ENCODE peak calls at places on chromosomes 1 and 21, in four cellular contexts. V, I, U and X are unnamed samples.

GRCh38 chr1:64231153-64231552 is 27.7 kb downstream of the UBE2U start:
- DNase-seq in U (no peak), I (no peak), V (no peak), X (no peak)

GRCh38 chr1:59007820-59008598 is 224.2 kb upstream of the JUN start:
- DNase-seq in U (no peak), V (no peak), I (no peak), X (no peak)

GRCh38 chr1:38577385-38577784 is 282.2 kb downstream of the RRAGC start:
- DNase-seq in I (no peak), U (no peak), V (no peak), X (peak)

GRCh38 chr1:172496678-172497077 is 36.3 kb upstream of the SUCO start:
- DNase-seq in V (peak), I (no peak), U (no peak), X (no peak)

GRCh38 chr1:39478536-39478935 is 12.9 kb upstream of the BMP8A start:
- DNase-seq in I (no peak), V (no peak), U (no peak), X (no peak)

GRCh38 chr1:234229676-234230075 is 143.6 kb upstream of the COA6 start:
- DNase-seq in I (no peak), U (no peak), V (no peak), X (no peak)

GRCh38 chr1:162829268-162829667 is 31.7 kb downstream of the CCDC190 start:
- DNase-seq in U (no peak), I (no peak), V (no peak), X (no peak)

GRCh38 chr21:28704746-28705145 is 287.9 kb downstream of the LTN1 start:
- DNase-seq in V (no peak), I (no peak), U (no peak), X (no peak)

GRCh38 chr1:151158751-151159251 is 2.4 kb downstream of the TNFAIP8L2 start:
- DNase-seq in I (no peak), V (no peak), U (no peak), X (no peak)

GRCh38 chr1:43427524-43427923 is 26.2 kb downstream of the HYI start:
- DNase-seq in V (no peak), I (no peak), U (peak), X (peak)

GRCh38 chr1:155177192-155177917 is 3.7 kb downstream of the TRIM46 start:
- DNase-seq in V (peak), I (no peak), U (peak), X (peak)

GRCh38 chr21:22356663-22357062 is 1358.5 kb downstream of the NCAM2 start:
- DNase-seq in I (no peak), U (no peak), V (no peak), X (no peak)

GRCh38 chr1:152034654-152035405 is 2.0 kb downstream of the S100A11 start:
- DNase-seq in U (peak), I (peak), V (peak), X (no peak)

GRCh38 chr21:15964181-15964855 is 234.5 kb downstream of the USP25 start:
- DNase-seq in U (no peak), I (no peak), V (no peak), X (no peak)

GRCh38 chr1:227805606-227806197 is 9.8 kb upstream of the PRSS38 start:
- DNase-seq in U (no peak), I (no peak), V (no peak), X (no peak)

GRCh38 chr1:211653907-211654553 is 21.4 kb downstream of the NEK2 start:
- DNase-seq in U (no peak), V (no peak), I (no peak), X (no peak)

GRCh38 chr1:211469938-211470529 is 21.9 kb downstream of the RD3 start:
- DNase-seq in I (peak), V (peak), U (peak), X (peak)

GRCh38 chr1:235939488-235939775 is 72.7 kb upstream of the LYST start:
- DNase-seq in V (no peak), I (no peak), U (no peak), X (no peak)

GRCh38 chr1:180468311-180468710 is 34.1 kb downstream of the ACBD6 start:
- DNase-seq in U (no peak), I (no peak), V (no peak), X (no peak)

GRCh38 chr1:41762251-41762650 is 156.5 kb downstream of the HIVEP3 start:
- DNase-seq in V (no peak), U (no peak), I (no peak), X (no peak)

GRCh38 chr1:157217486-157217885 is 79.3 kb upstream of the ETV3 start:
- DNase-seq in V (no peak), U (no peak), I (no peak), X (no peak)

GRCh38 chr1:204314209-204314892 is 45.4 kb downstream of the PLEKHA6 start:
- DNase-seq in V (no peak), U (no peak), I (peak), X (no peak)

GRCh38 chr21:45471229-45472052 is 66.5 kb downstream of the COL18A1 start:
- DNase-seq in U (no peak), V (no peak), I (no peak), X (peak)

GRCh38 chr1:24828183-24828886 is 83.1 kb downstream of the CLIC4 start:
- DNase-seq in I (no peak), U (no peak), V (peak), X (no peak)

GRCh38 chr1:85465099-85465790 is at the start of gene DDAH1:
- DNase-seq in I (peak), U (peak), V (peak), X (peak)

GRCh38 chr1:18199462-18199861 is 91.9 kb downstream of the IGSF21 start:
- DNase-seq in V (peak), U (no peak), I (peak), X (no peak)

GRCh38 chr1:168751195-168751650 is 22.2 kb upstream of the DPT start:
- DNase-seq in V (no peak), I (no peak), U (no peak), X (no peak)

GRCh38 chr21:45698493-45698947 is 55.0 kb downstream of the PCBP3 start:
- DNase-seq in I (no peak), V (no peak), U (no peak), X (peak)

GRCh38 chr1:116218922-116219321 is 107.7 kb downstream of the MAB21L3 start:
- DNase-seq in U (peak), I (no peak), V (no peak), X (no peak)

GRCh38 chr1:55503663-55504305 is 288.6 kb upstream of the USP24 start:
- DNase-seq in I (no peak), V (no peak), U (no peak), X (no peak)

GRCh38 chr1:75950176-75950575 is 18.0 kb upstream of the ASB17 start:
- DNase-seq in V (no peak), I (no peak), U (no peak), X (no peak)

GRCh38 chr1:22275626-22276395 is 132.9 kb upstream of the WNT4 start:
- DNase-seq in V (peak), I (peak), U (peak), X (no peak)

GRCh38 chr1:229342305-229342901 is 444 bp downstream of the CCSAP start:
- DNase-seq in U (peak), I (peak), V (peak), X (peak)

GRCh38 chr1:229341811-229342304 is 989 bp downstream of the CCSAP start:
- DNase-seq in V (no peak), U (no peak), I (no peak), X (peak)

GRCh38 chr1:229339086-229339485 is 3.8 kb downstream of the CCSAP start:
- DNase-seq in U (no peak), I (no peak), V (no peak), X (no peak)

GRCh38 chr1:229340496-229340895 is 2.4 kb downstream of the CCSAP start:
- DNase-seq in U (no peak), V (no peak), I (no peak), X (no peak)

GRCh38 chr1:229339520-229339919 is 3.3 kb downstream of the CCSAP start:
- DNase-seq in U (no peak), I (no peak), V (no peak), X (no peak)
- H3K4me3 ChIP-seq in U (no peak), I (no peak), V (no peak), X (no peak)

GRCh38 chr1:10673305-10673704 is 123.1 kb downstream of the CASZ1 start:
- DNase-seq in U (no peak), I (no peak), V (no peak), X (no peak)
- TF ChIP-seq POLR2AphosphoS5 in U (no peak), I (no peak), V (no peak), X (peak)

GRCh38 chr1:35191429-35192055 is 1.4 kb downstream of the SFPQ start:
- DNase-seq in I (no peak), U (no peak), V (no peak), X (no peak)

GRCh38 chr1:35192853-35193664 is at the start of gene SFPQ:
- DNase-seq in I (peak), U (peak), V (peak), X (peak)

GRCh38 chr1:35190784-35191183 is 2.2 kb downstream of the SFPQ start:
- DNase-seq in I (no peak), U (no peak), V (no peak), X (no peak)

GRCh38 chr1:35188578-35189392 is 4.2 kb downstream of the SFPQ start:
- DNase-seq in U (no peak), I (no peak), V (no peak), X (no peak)

GRCh38 chr1:35192056-35192852 is 691 bp downstream of the SFPQ start:
- DNase-seq in U (peak), V (peak), I (peak), X (peak)
- TF ChIP-seq EP300 in U (no peak), V (no peak), I (peak), X (no peak)

DNA sequence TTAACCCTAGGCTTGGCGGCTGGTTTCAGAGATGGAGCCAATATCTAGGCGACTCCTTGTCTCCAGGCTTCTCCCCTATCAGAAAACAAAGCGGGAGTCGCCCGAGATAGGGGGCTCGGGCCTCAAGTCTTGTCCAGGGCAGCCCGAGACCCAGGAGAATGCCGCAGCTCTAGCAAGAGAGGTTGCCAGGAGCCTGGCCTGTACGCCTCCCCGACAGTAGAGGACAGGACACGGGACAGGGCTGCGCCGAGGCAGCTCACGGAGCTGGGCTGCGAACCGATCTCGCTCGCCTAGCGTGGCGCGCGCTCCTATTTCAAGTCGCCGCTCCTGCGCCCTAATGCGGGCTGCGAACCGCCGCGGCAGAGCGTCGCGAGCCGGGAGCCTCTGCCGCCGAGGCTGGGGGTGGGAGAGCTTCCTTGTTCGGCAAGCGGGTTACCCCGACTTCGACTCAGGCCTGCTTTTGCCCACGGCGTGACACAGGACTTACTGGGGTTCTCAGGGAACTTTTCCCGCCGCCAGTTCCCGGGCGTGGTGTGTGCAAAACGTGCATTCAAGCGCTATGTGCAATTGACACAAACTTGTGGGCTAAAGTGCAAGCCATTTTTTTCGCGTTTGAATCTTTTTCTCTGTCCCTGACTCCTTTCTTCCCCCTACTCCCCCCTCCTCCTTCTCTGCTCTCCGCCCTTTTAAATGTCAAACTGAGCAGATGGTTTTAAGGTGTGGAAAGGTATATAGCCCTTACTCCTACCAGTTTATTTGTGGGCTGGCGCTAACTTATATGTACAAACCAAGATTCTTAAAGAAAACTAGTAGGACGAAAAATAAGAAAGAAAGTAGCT is 2.4 kb upstream of the PROX1 start:
- DNase-seq in I (no peak), U (no peak), V (no peak), X (no peak)
- H3K4me3 ChIP-seq in I (peak), U (peak), V (no peak), X (peak)

GRCh38 chr1:14899686-14900085 is 253.9 kb upstream of the TMEM51 start:
- DNase-seq in U (no peak), I (no peak), V (no peak), X (no peak)
- TF ChIP-seq POLR2AphosphoS5 in U (no peak), I (no peak), V (no peak), X (no peak)

GRCh38 chr1:52553372-52554266 is 727 bp upstream of the TUT4 start:
- DNase-seq in I (peak), U (peak), V (peak), X (peak)
- TF ChIP-seq EP300 in I (no peak), U (no peak), V (no peak), X (no peak)

GRCh38 chr1:220221670-220222069 is 50.6 kb downstream of the RAB3GAP2 start:
- DNase-seq in U (no peak), V (no peak), I (no peak), X (no peak)
- H3K4me3 ChIP-seq in U (no peak), V (no peak), I (no peak), X (no peak)

GRCh38 chr1:212968385-212968863 is 18.1 kb downstream of the VASH2 start:
- DNase-seq in V (no peak), I (no peak), U (no peak), X (peak)
- TF ChIP-seq POLR2AphosphoS5 in V (no peak), I (no peak), U (no peak), X (no peak)

GRCh38 chr1:192441492-192441891 is 124.7 kb downstream of the RGS21 start:
- DNase-seq in I (no peak), U (no peak), V (no peak), X (no peak)
- TF ChIP-seq EP300 in I (no peak), U (no peak), V (no peak), X (no peak)

GRCh38 chr1:110606784-110607662 is 865 bp upstream of the KCNA2 start:
- DNase-seq in U (no peak), V (peak), I (peak), X (no peak)

GRCh38 chr1:110605446-110605845 is 712 bp downstream of the KCNA2 start:
- DNase-seq in U (no peak), V (no peak), I (no peak), X (no peak)

GRCh38 chr1:110607663-110608230 is 1.6 kb upstream of the KCNA2 start:
- DNase-seq in V (peak), I (peak), U (no peak), X (no peak)

GRCh38 chr1:110604586-110605148 is 1.5 kb downstream of the KCNA2 start:
- DNase-seq in V (no peak), I (no peak), U (no peak), X (no peak)

DNA sequence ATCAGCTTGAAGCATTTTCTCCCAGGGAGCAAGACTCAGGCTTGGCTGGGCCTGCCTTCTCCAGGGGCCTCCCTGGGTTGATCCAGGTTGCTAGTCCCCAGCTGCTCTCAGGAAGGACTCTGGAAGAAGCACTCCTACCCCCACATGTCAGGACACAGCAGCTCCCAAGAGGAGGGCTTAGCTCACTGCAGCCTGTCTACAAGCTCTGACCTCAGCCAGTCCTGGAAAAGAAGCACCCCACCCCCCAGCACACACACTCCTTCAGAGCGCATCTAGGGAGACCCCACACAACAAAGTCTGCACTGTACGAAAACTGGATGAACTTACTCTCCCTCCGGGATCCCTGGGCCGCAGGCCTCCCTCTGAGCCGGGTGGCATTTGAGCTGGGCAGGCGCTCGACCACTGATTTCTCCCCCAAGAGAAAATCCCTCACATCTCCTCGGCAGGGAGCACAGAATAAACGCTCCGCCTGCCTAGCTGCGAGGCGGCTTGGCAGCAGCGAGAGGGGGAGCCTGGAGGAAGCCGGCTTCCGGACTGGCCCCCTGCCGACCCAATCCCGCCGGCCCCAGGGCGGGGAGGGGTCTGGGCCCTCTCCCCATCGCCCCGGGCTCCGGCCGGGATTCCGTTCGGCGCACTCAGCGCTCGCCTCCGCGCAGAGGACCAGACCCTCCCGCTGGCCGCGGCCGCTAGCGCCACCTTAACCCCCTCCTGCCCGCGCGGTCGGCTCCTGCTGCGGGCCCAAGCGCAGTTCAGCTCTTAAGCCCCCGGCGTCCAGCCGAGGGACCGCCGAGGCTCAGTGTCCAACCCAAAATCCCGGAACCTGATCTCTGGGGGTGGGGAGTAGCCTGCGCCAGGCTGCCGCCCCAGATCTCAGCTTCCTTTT is at the start of gene KCNA2:
- DNase-seq in V (peak), I (peak), U (peak), X (peak)
- H3K4me3 ChIP-seq in V (peak), I (peak), U (peak), X (peak)